ENCODE peak calls at places on chromosomes 7 and 10, in ten cellular contexts. H is occipital lobe; Y is NCI-H446; A is GOT3; W is KG1; T is mesenchymal stem cell; P is choroid plexus epithelial cell; Q is cerebellar cortex; V is SK-N-SH; F is activated CD8-positive, alpha-beta T cell treated with anti-CD3 and anti-CD28 coated beads, Interleukin-2, amount 10 ng/mL, durations not matched to agents 7 days and 5 days. R is an unnamed sample.

GRCh38 chr10:100232101-100232500 is 2.7 kb upstream of the CHUK start:
- DNase-seq in H (no peak), Y (no peak), A (no peak), W (no peak), T (no peak), P (no peak), Q (no peak), V (no peak), F (no peak), R (no peak)

GRCh38 chr10:89283174-89283987 is 18.5 kb upstream of the IFIT2 start:
- DNase-seq in H (no peak), Y (no peak), A (no peak), W (no peak), T (peak; percentile 61), P (peak; percentile 66), Q (peak; percentile 88), V (peak; percentile 26), F (no peak), R (no peak)

GRCh38 chr7:45970454-45970853 is 49.4 kb upstream of the IGFBP3 start:
- DNase-seq in H (no peak), Y (no peak), A (no peak), W (no peak), T (no peak), P (no peak), Q (no peak), V (no peak), F (no peak), R (no peak)

GRCh38 chr7:36117201-36117840 is 35.7 kb upstream of the EEPD1 start:
- DNase-seq in H (no peak), Y (no peak), A (no peak), W (no peak), T (no peak), P (peak; percentile 14), Q (no peak), V (no peak), F (no peak), R (no peak)

GRCh38 chr10:73448384-73448783 is 15.0 kb upstream of the MSS51 start:
- DNase-seq in H (no peak), Y (no peak), A (no peak), W (no peak), T (no peak), P (no peak), Q (no peak), V (no peak), F (no peak), R (no peak)

GRCh38 chr7:121504478-121504877 is 108.4 kb upstream of the FAM3C start:
- DNase-seq in H (peak; percentile 37), Y (no peak), A (no peak), W (no peak), T (peak; percentile 86), P (peak; percentile 66), Q (no peak), V (no peak), F (no peak), R (no peak)

GRCh38 chr10:21807162-21807561 is 196.4 kb downstream of the DNAJC1 start:
- DNase-seq in H (no peak), Y (no peak), A (no peak), W (no peak), T (peak; percentile 34), P (peak; percentile 23), Q (no peak), V (no peak), F (no peak), R (no peak)

GRCh38 chr10:33899578-33900531 is 565.4 kb upstream of the NRP1 start:
- DNase-seq in H (no peak), Y (no peak), A (no peak), W (no peak), T (no peak), P (peak; percentile 54), Q (no peak), V (no peak), F (no peak), R (no peak)

GRCh38 chr7:121985476-121985875 is 112.5 kb downstream of the PTPRZ1 start:
- DNase-seq in H (no peak), Y (no peak), A (no peak), W (no peak), T (peak; percentile 4), P (peak; percentile 2), Q (no peak), V (no peak), F (no peak), R (no peak)

GRCh38 chr7:64685741-64686140 is 19.8 kb downstream of the ZNF107 start:
- DNase-seq in H (no peak), Y (no peak), A (no peak), W (no peak), T (no peak), P (no peak), Q (no peak), V (no peak), F (no peak), R (no peak)

GRCh38 chr10:36163827-36164226 is 521.7 kb upstream of the FZD8 start:
- DNase-seq in H (no peak), Y (peak; percentile 46), A (no peak), W (no peak), T (no peak), P (peak; percentile 60), Q (no peak), V (no peak), F (no peak), R (no peak)

GRCh38 chr7:63047546-63047945 is 951.1 kb upstream of the ZNF722 start:
- DNase-seq in H (no peak), Y (no peak), A (no peak), W (no peak), T (no peak), P (no peak), Q (no peak), V (no peak), F (no peak), R (no peak)

GRCh38 chr7:74254858-74255379 is 720 bp upstream of the RFC2 start:
- DNase-seq in H (no peak), Y (no peak), A (no peak), W (no peak), T (no peak), P (peak; percentile 20), Q (no peak), V (no peak), F (no peak), R (peak; percentile 70)

GRCh38 chr10:8138471-8138870 is 84.0 kb downstream of the GATA3 start:
- DNase-seq in H (no peak), Y (no peak), A (no peak), W (no peak), T (peak; percentile 32), P (peak; percentile 1), Q (no peak), V (no peak), F (no peak), R (no peak)

GRCh38 chr10:29600067-29600466 is 34.7 kb downstream of the SVIL start:
- DNase-seq in H (no peak), Y (no peak), A (no peak), W (no peak), T (no peak), P (no peak), Q (no peak), V (no peak), F (no peak), R (no peak)

GRCh38 chr7:111752022-111752582 is 189.8 kb upstream of the IMMP2L start:
- DNase-seq in H (peak; percentile 23), Y (peak; percentile 59), A (no peak), W (no peak), T (peak; percentile 65), P (peak; percentile 71), Q (peak; percentile 41), V (peak; percentile 72), F (peak; percentile 74), R (no peak)

GRCh38 chr10:78846770-78847169 is 222.0 kb upstream of the ZMIZ1 start:
- DNase-seq in H (peak; percentile 71), Y (peak; percentile 92), A (no peak), W (no peak), T (no peak), P (no peak), Q (peak; percentile 56), V (peak; percentile 52), F (no peak), R (no peak)

GRCh38 chr7:18352339-18353255 is 143.0 kb upstream of the HDAC9 start:
- DNase-seq in H (no peak), Y (peak; percentile 85), A (no peak), W (no peak), T (peak; percentile 65), P (peak; percentile 89), Q (peak; percentile 74), V (peak; percentile 59), F (no peak), R (no peak)

GRCh38 chr7:74542558-74543117 is 88.9 kb downstream of the GTF2IRD1 start:
- DNase-seq in H (no peak), Y (peak; percentile 71), A (no peak), W (no peak), T (no peak), P (no peak), Q (peak; percentile 51), V (peak; percentile 84), F (no peak), R (no peak)

GRCh38 chr7:137983308-137984008 is 18.4 kb downstream of the CREB3L2 start:
- DNase-seq in H (no peak), Y (no peak), A (no peak), W (no peak), T (no peak), P (no peak), Q (no peak), V (no peak), F (no peak), R (no peak)

GRCh38 chr7:42068554-42069280 is 168.3 kb downstream of the GLI3 start:
- DNase-seq in H (no peak), Y (no peak), A (no peak), W (no peak), T (no peak), P (no peak), Q (no peak), V (no peak), F (no peak), R (no peak)

GRCh38 chr10:91200314-91201212 is 19.9 kb upstream of the PCGF5 start:
- DNase-seq in H (no peak), Y (no peak), A (no peak), W (no peak), T (no peak), P (no peak), Q (no peak), V (no peak), F (no peak), R (no peak)

GRCh38 chr7:29987821-29988317 is 1.7 kb downstream of the SCRN1 start:
- DNase-seq in H (no peak), Y (peak; percentile 72), A (no peak), W (peak; percentile 49), T (peak; percentile 93), P (peak; percentile 90), Q (peak; percentile 74), V (peak; percentile 36), F (no peak), R (peak; percentile 50)

GRCh38 chr7:45594780-45595535 is 20.8 kb downstream of the ADCY1 start:
- DNase-seq in H (no peak), Y (no peak), A (no peak), W (no peak), T (no peak), P (no peak), Q (no peak), V (no peak), F (no peak), R (no peak)

GRCh38 chr10:95542330-95542729 is 18.8 kb downstream of the SORBS1 start:
- DNase-seq in H (no peak), Y (no peak), A (no peak), W (no peak), T (no peak), P (no peak), Q (peak; percentile 56), V (no peak), F (no peak), R (no peak)

GRCh38 chr7:88027724-88028123 is 93.7 kb downstream of the ADAM22 start:
- DNase-seq in H (no peak), Y (no peak), A (no peak), W (no peak), T (no peak), P (no peak), Q (no peak), V (no peak), F (no peak), R (no peak)

GRCh38 chr10:129915526-129916378 is 48.3 kb downstream of the EBF3 start:
- DNase-seq in H (no peak), Y (no peak), A (no peak), W (no peak), T (no peak), P (no peak), Q (no peak), V (no peak), F (no peak), R (no peak)

GRCh38 chr7:103636153-103636552 is 190.1 kb upstream of the SLC26A5 start:
- DNase-seq in H (no peak), Y (no peak), A (no peak), W (no peak), T (peak; percentile 6), P (peak; percentile 33), Q (no peak), V (no peak), F (no peak), R (no peak)

R was measured in GF-D8.